ENCODE peak calls at places on chromosome 16, in six cellular contexts. One of them, this sample, is unnamed.

GRCh38 chr16:48535831-48536599 is 74.0 kb downstream of the N4BP1 start:
- DNase-seq in mucosa of descending colon: no peak
- DNase-seq in stimulated activated CD4-positive, alpha-beta T cell treated with anti-CD3 and anti-CD28 coated beads, Interleukin-2, amount 100 ng/mL, for 4 hours: no peak
- DNase-seq in endothelial cell: no peak
- DNase-seq in T-helper 9 cell: no peak
- DNase-seq in iris pigment epithelial cell: peak
- DNase-seq in this sample: no peak

GRCh38 chr16:74743045-74743667 is 31.5 kb downstream of the FA2H start:
- DNase-seq in endothelial cell: no peak
- DNase-seq in mucosa of descending colon: peak
- DNase-seq in iris pigment epithelial cell: no peak
- DNase-seq in stimulated activated CD4-positive, alpha-beta T cell treated with anti-CD3 and anti-CD28 coated beads, Interleukin-2, amount 100 ng/mL, for 4 hours: no peak
- DNase-seq in T-helper 9 cell: no peak
- DNase-seq in this sample: no peak

GRCh38 chr16:63361032-63361624 is 1324.9 kb upstream of the CDH8 start:
- DNase-seq in T-helper 9 cell: no peak
- DNase-seq in endothelial cell: peak
- DNase-seq in mucosa of descending colon: no peak
- DNase-seq in iris pigment epithelial cell: peak
- DNase-seq in stimulated activated CD4-positive, alpha-beta T cell treated with anti-CD3 and anti-CD28 coated beads, Interleukin-2, amount 100 ng/mL, for 4 hours: no peak
- DNase-seq in this sample: peak

GRCh38 chr16:70374213-70374612 is 27.5 kb downstream of the DDX19A start:
- DNase-seq in iris pigment epithelial cell: no peak
- DNase-seq in stimulated activated CD4-positive, alpha-beta T cell treated with anti-CD3 and anti-CD28 coated beads, Interleukin-2, amount 100 ng/mL, for 4 hours: no peak
- DNase-seq in endothelial cell: no peak
- DNase-seq in mucosa of descending colon: no peak
- DNase-seq in T-helper 9 cell: no peak
- DNase-seq in this sample: no peak

GRCh38 chr16:13913374-13914292 is 6.3 kb upstream of the ERCC4 start:
- DNase-seq in iris pigment epithelial cell: no peak
- DNase-seq in stimulated activated CD4-positive, alpha-beta T cell treated with anti-CD3 and anti-CD28 coated beads, Interleukin-2, amount 100 ng/mL, for 4 hours: no peak
- DNase-seq in endothelial cell: no peak
- DNase-seq in T-helper 9 cell: no peak
- DNase-seq in mucosa of descending colon: no peak
- DNase-seq in this sample: no peak

GRCh38 chr16:50889276-50889675 is 147.4 kb downstream of the CYLD start:
- DNase-seq in stimulated activated CD4-positive, alpha-beta T cell treated with anti-CD3 and anti-CD28 coated beads, Interleukin-2, amount 100 ng/mL, for 4 hours: no peak
- DNase-seq in endothelial cell: no peak
- DNase-seq in T-helper 9 cell: no peak
- DNase-seq in iris pigment epithelial cell: no peak
- DNase-seq in mucosa of descending colon: no peak
- DNase-seq in this sample: no peak

GRCh38 chr16:47574091-47575054 is 113.2 kb downstream of the PHKB start:
- DNase-seq in iris pigment epithelial cell: peak
- DNase-seq in endothelial cell: no peak
- DNase-seq in T-helper 9 cell: no peak
- DNase-seq in stimulated activated CD4-positive, alpha-beta T cell treated with anti-CD3 and anti-CD28 coated beads, Interleukin-2, amount 100 ng/mL, for 4 hours: no peak
- DNase-seq in mucosa of descending colon: no peak
- DNase-seq in this sample: no peak

GRCh38 chr16:48542020-48542473 is 67.9 kb downstream of the N4BP1 start:
- DNase-seq in endothelial cell: peak
- DNase-seq in mucosa of descending colon: peak
- DNase-seq in stimulated activated CD4-positive, alpha-beta T cell treated with anti-CD3 and anti-CD28 coated beads, Interleukin-2, amount 100 ng/mL, for 4 hours: no peak
- DNase-seq in iris pigment epithelial cell: peak
- DNase-seq in T-helper 9 cell: no peak
- DNase-seq in this sample: no peak

GRCh38 chr16:89216315-89217137 is 977 bp upstream of the ZNF778 start:
- DNase-seq in T-helper 9 cell: peak
- DNase-seq in stimulated activated CD4-positive, alpha-beta T cell treated with anti-CD3 and anti-CD28 coated beads, Interleukin-2, amount 100 ng/mL, for 4 hours: peak
- DNase-seq in endothelial cell: peak
- DNase-seq in mucosa of descending colon: peak
- DNase-seq in iris pigment epithelial cell: peak
- DNase-seq in this sample: no peak

GRCh38 chr16:4500283-4500682 is 24.1 kb downstream of the HMOX2 start:
- DNase-seq in stimulated activated CD4-positive, alpha-beta T cell treated with anti-CD3 and anti-CD28 coated beads, Interleukin-2, amount 100 ng/mL, for 4 hours: no peak
- DNase-seq in iris pigment epithelial cell: peak
- DNase-seq in mucosa of descending colon: no peak
- DNase-seq in T-helper 9 cell: no peak
- DNase-seq in endothelial cell: no peak
- DNase-seq in this sample: no peak

GRCh38 chr16:4263504-4264436 is 9.1 kb downstream of the TFAP4 start:
- DNase-seq in stimulated activated CD4-positive, alpha-beta T cell treated with anti-CD3 and anti-CD28 coated beads, Interleukin-2, amount 100 ng/mL, for 4 hours: no peak
- DNase-seq in iris pigment epithelial cell: peak
- DNase-seq in endothelial cell: peak
- DNase-seq in mucosa of descending colon: peak
- DNase-seq in T-helper 9 cell: peak
- DNase-seq in this sample: no peak

GRCh38 chr16:89686520-89687091 is at the start of gene CDK10:
- DNase-seq in T-helper 9 cell: peak
- DNase-seq in endothelial cell: peak
- DNase-seq in iris pigment epithelial cell: peak
- DNase-seq in mucosa of descending colon: peak
- DNase-seq in stimulated activated CD4-positive, alpha-beta T cell treated with anti-CD3 and anti-CD28 coated beads, Interleukin-2, amount 100 ng/mL, for 4 hours: peak
- DNase-seq in this sample: peak

GRCh38 chr16:77744136-77744535 is 21.8 kb downstream of the NUDT7 start:
- DNase-seq in T-helper 9 cell: no peak
- DNase-seq in stimulated activated CD4-positive, alpha-beta T cell treated with anti-CD3 and anti-CD28 coated beads, Interleukin-2, amount 100 ng/mL, for 4 hours: no peak
- DNase-seq in endothelial cell: no peak
- DNase-seq in iris pigment epithelial cell: no peak
- DNase-seq in mucosa of descending colon: no peak
- DNase-seq in this sample: peak

GRCh38 chr16:87601322-87602004 is 845 bp upstream of the JPH3 start:
- DNase-seq in stimulated activated CD4-positive, alpha-beta T cell treated with anti-CD3 and anti-CD28 coated beads, Interleukin-2, amount 100 ng/mL, for 4 hours: no peak
- DNase-seq in T-helper 9 cell: no peak
- DNase-seq in endothelial cell: no peak
- DNase-seq in mucosa of descending colon: no peak
- DNase-seq in iris pigment epithelial cell: no peak
- DNase-seq in this sample: no peak

GRCh38 chr16:89363621-89364393 is 126.6 kb downstream of the ANKRD11 start:
- DNase-seq in iris pigment epithelial cell: peak
- DNase-seq in stimulated activated CD4-positive, alpha-beta T cell treated with anti-CD3 and anti-CD28 coated beads, Interleukin-2, amount 100 ng/mL, for 4 hours: no peak
- DNase-seq in endothelial cell: no peak
- DNase-seq in mucosa of descending colon: no peak
- DNase-seq in T-helper 9 cell: peak
- DNase-seq in this sample: no peak

GRCh38 chr16:50629334-50629733 is 51.8 kb downstream of the SNX20 start:
- DNase-seq in mucosa of descending colon: no peak
- DNase-seq in stimulated activated CD4-positive, alpha-beta T cell treated with anti-CD3 and anti-CD28 coated beads, Interleukin-2, amount 100 ng/mL, for 4 hours: no peak
- DNase-seq in T-helper 9 cell: no peak
- DNase-seq in iris pigment epithelial cell: no peak
- DNase-seq in endothelial cell: no peak
- DNase-seq in this sample: no peak

GRCh38 chr16:68274441-68274840 is 10.1 kb downstream of the SLC7A6 start:
- DNase-seq in stimulated activated CD4-positive, alpha-beta T cell treated with anti-CD3 and anti-CD28 coated beads, Interleukin-2, amount 100 ng/mL, for 4 hours: no peak
- DNase-seq in endothelial cell: no peak
- DNase-seq in mucosa of descending colon: no peak
- DNase-seq in T-helper 9 cell: no peak
- DNase-seq in iris pigment epithelial cell: no peak
- DNase-seq in this sample: no peak

GRCh38 chr16:57720142-57720575 is 15.4 kb upstream of the KATNB1 start:
- DNase-seq in iris pigment epithelial cell: peak
- DNase-seq in mucosa of descending colon: peak
- DNase-seq in stimulated activated CD4-positive, alpha-beta T cell treated with anti-CD3 and anti-CD28 coated beads, Interleukin-2, amount 100 ng/mL, for 4 hours: no peak
- DNase-seq in T-helper 9 cell: no peak
- DNase-seq in endothelial cell: peak
- DNase-seq in this sample: no peak

GRCh38 chr16:8866884-8867482 is 1.8 kb downstream of the CARHSP1 start:
- DNase-seq in iris pigment epithelial cell: no peak
- DNase-seq in stimulated activated CD4-positive, alpha-beta T cell treated with anti-CD3 and anti-CD28 coated beads, Interleukin-2, amount 100 ng/mL, for 4 hours: no peak
- DNase-seq in endothelial cell: no peak
- DNase-seq in mucosa of descending colon: peak
- DNase-seq in T-helper 9 cell: no peak
- DNase-seq in this sample: no peak

GRCh38 chr16:50309527-50310307 is 43.4 kb downstream of the ADCY7 start:
- DNase-seq in T-helper 9 cell: no peak
- DNase-seq in mucosa of descending colon: no peak
- DNase-seq in iris pigment epithelial cell: no peak
- DNase-seq in endothelial cell: no peak
- DNase-seq in stimulated activated CD4-positive, alpha-beta T cell treated with anti-CD3 and anti-CD28 coated beads, Interleukin-2, amount 100 ng/mL, for 4 hours: no peak
- DNase-seq in this sample: no peak

GRCh38 chr16:66365588-66365987 is 903 bp upstream of the CDH5 start:
- DNase-seq in endothelial cell: no peak
- DNase-seq in mucosa of descending colon: peak
- DNase-seq in iris pigment epithelial cell: peak
- DNase-seq in T-helper 9 cell: no peak
- DNase-seq in stimulated activated CD4-positive, alpha-beta T cell treated with anti-CD3 and anti-CD28 coated beads, Interleukin-2, amount 100 ng/mL, for 4 hours: no peak
- DNase-seq in this sample: no peak

GRCh38 chr16:89581861-89582563 is 6.5 kb downstream of the CPNE7 start:
- DNase-seq in iris pigment epithelial cell: peak
- DNase-seq in endothelial cell: no peak
- DNase-seq in T-helper 9 cell: no peak
- DNase-seq in stimulated activated CD4-positive, alpha-beta T cell treated with anti-CD3 and anti-CD28 coated beads, Interleukin-2, amount 100 ng/mL, for 4 hours: no peak
- DNase-seq in mucosa of descending colon: no peak
- DNase-seq in this sample: no peak

GRCh38 chr16:143456-143855 is 5.0 kb upstream of the NPRL3 start:
- DNase-seq in stimulated activated CD4-positive, alpha-beta T cell treated with anti-CD3 and anti-CD28 coated beads, Interleukin-2, amount 100 ng/mL, for 4 hours: no peak
- DNase-seq in T-helper 9 cell: no peak
- DNase-seq in mucosa of descending colon: no peak
- DNase-seq in iris pigment epithelial cell: no peak
- DNase-seq in endothelial cell: no peak
- DNase-seq in this sample: no peak

GRCh38 chr16:86061771-86062170 is 162.8 kb downstream of the IRF8 start:
- DNase-seq in stimulated activated CD4-positive, alpha-beta T cell treated with anti-CD3 and anti-CD28 coated beads, Interleukin-2, amount 100 ng/mL, for 4 hours: no peak
- DNase-seq in iris pigment epithelial cell: no peak
- DNase-seq in endothelial cell: no peak
- DNase-seq in mucosa of descending colon: no peak
- DNase-seq in T-helper 9 cell: no peak
- DNase-seq in this sample: no peak

This sample was measured in NCI-H748 treated with DMSO at 0.1 percent for 48 hours.